ENCODE peak calls at places on chromosomes 6 and 20, in four cellular contexts. F is transverse colon, V is HL-60, S is HCT116. E is an unnamed sample.

GRCh38 chr6:19159087-19159486 is 678.1 kb upstream of the ID4 start:
- DNase-seq in F (no peak), V (no peak), S (no peak), E (no peak)

GRCh38 chr6:111657146-111657545 is 51.5 kb upstream of the TRAF3IP2 start:
- DNase-seq in F (no peak), V (no peak), S (no peak), E (no peak)

GRCh38 chr6:45502446-45502845 is 124.7 kb upstream of the SUPT3H start:
- DNase-seq in F (no peak), V (no peak), S (no peak), E (no peak)

GRCh38 chr20:62782149-62782892 is 14.0 kb upstream of the MRGBP start:
- DNase-seq in F (no peak), V (no peak), S (no peak), E (no peak)

GRCh38 chr6:6315660-6316059 is 4.8 kb downstream of the F13A1 start:
- DNase-seq in F (peak; percentile 41), V (no peak), S (peak; percentile 52), E (peak; percentile 45)

GRCh38 chr20:4929686-4930397 is 71.5 kb downstream of the SLC23A2 start:
- DNase-seq in F (no peak), V (peak; percentile 30), S (no peak), E (no peak)

GRCh38 chr6:55040102-55040848 is 134.0 kb upstream of the HCRTR2 start:
- DNase-seq in F (no peak), V (no peak), S (no peak), E (no peak)

GRCh38 chr6:143822584-143823024 is 20.5 kb upstream of the LTV1 start:
- DNase-seq in F (no peak), V (no peak), S (no peak), E (no peak)

GRCh38 chr6:16799279-16800193 is 38.3 kb upstream of the ATXN1 start:
- DNase-seq in F (no peak), V (no peak), S (no peak), E (peak; percentile 12)

GRCh38 chr6:125377621-125378020 is 75.9 kb upstream of the HDDC2 start:
- DNase-seq in F (no peak), V (peak; percentile 22), S (no peak), E (no peak)

GRCh38 chr6:50952092-50952932 is 133.6 kb downstream of the TFAP2B start:
- DNase-seq in F (no peak), V (no peak), S (no peak), E (no peak)

GRCh38 chr6:90256698-90257485 is 39.8 kb downstream of the BACH2 start:
- DNase-seq in F (no peak), V (no peak), S (no peak), E (peak; percentile 18)

GRCh38 chr6:31493875-31494694 is 3.9 kb upstream of the MICB start:
- DNase-seq in F (peak; percentile 89), V (peak; percentile 60), S (peak; percentile 66), E (no peak)

GRCh38 chr6:139603554-139603953 is 229.1 kb upstream of the CITED2 start:
- DNase-seq in F (no peak), V (no peak), S (no peak), E (no peak)

DNA sequence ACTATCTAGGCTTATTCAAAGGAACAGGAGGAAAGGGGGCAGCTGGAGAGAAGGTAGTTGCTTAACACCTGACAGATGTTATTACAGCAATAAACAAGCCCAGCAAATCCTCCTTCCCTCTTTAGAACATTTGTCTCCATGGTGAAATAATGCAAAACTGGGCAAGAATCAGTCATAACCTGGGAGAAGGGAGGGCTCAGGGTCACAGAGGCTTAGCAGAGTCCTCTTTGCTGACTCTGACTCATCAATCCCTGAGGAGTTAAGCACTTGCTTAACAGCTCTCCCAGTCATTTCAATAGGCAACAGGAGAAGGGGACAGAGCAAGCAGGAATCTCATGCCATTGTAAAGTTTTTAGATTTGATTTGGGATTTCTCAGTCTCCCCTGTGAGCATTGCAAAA is 230.2 kb downstream of the IBTK start:
- DNase-seq in F (no peak), V (no peak), S (peak; percentile 55), E (no peak)
- TF ChIP-seq POLR2AphosphoS5 in F (peak; percentile 21), V (no peak), S (no peak), E (no peak)

GRCh38 chr20:18137412-18138265 is at the start of the genes KAT14 and PET117:
- DNase-seq in F (peak; percentile 91), V (peak; percentile 87), S (peak; percentile 79), E (peak; percentile 55)
- TF ChIP-seq POLR2AphosphoS5 in F (peak; percentile 67), V (peak; percentile 92), S (peak; percentile 87), E (peak; percentile 88)

GRCh38 chr20:13333793-13334192 is 112.7 kb downstream of the ISM1 start:
- DNase-seq in F (peak; percentile 24), V (no peak), S (no peak), E (no peak)
- TF ChIP-seq POLR2AphosphoS5 in F (peak; percentile 81), V (no peak), S (no peak), E (no peak)

DNA sequence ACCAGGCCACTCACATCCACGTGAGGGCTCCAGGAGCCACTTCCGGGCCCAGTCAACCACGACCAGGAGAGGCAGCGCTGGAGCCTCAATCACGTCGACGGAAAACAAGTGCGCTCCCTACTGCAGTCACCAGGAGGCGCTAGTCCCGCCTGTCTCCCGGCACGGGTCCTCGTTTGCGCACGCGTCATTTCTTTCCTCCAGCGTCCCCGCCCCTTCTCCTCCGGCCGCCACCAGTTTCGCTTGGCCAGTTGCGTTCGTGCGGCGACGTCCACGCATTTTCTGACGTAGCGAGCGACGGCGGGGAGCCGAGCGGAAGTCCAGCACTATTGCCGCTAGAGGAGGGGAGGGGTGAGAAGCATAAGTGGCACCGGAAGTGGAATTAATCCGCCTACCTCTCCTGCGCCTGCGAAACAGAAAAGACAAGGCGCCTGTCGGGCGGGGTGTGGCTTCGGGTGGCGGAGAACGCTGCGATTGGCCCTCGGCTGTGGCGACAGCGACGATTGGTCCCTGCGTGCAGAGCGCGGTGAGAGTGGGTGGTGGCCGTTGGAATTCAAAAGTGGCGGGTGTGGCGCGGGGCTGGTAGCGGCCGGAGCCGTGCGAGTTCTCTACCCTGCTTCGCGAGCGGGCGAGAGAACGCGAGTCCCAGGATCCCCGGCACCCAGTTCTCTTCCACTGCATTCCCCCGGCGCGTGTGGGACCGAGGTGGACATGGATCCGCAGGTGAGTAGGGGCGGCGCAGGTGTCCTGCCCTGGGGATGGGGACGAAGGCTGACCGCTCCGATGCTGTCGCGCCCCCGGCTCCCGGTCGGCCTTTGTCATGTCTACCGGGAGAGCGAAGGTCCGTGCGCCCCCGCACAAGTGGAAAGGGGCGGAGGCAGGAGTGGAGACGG is at the start of gene KIFC1:
- DNase-seq in F (peak; percentile 100), V (peak; percentile 100), S (peak; percentile 100), E (peak; percentile 98)
- TF ChIP-seq POLR2AphosphoS5 in F (peak; percentile 30), V (peak; percentile 56), S (peak; percentile 58), E (peak; percentile 44)

GRCh38 chr20:53899351-53900167 is 170.8 kb downstream of the BCAS1 start:
- DNase-seq in F (peak; percentile 68), V (no peak), S (no peak), E (peak; percentile 87)
- TF ChIP-seq POLR2AphosphoS5 in F (no peak), V (no peak), S (no peak), E (peak; percentile 94)

GRCh38 chr20:11350126-11351005 is 567.3 kb upstream of the BTBD3 start:
- DNase-seq in F (no peak), V (peak; percentile 15), S (no peak), E (no peak)
- TF ChIP-seq POLR2AphosphoS5 in F (no peak), V (no peak), S (no peak), E (no peak)

DNA sequence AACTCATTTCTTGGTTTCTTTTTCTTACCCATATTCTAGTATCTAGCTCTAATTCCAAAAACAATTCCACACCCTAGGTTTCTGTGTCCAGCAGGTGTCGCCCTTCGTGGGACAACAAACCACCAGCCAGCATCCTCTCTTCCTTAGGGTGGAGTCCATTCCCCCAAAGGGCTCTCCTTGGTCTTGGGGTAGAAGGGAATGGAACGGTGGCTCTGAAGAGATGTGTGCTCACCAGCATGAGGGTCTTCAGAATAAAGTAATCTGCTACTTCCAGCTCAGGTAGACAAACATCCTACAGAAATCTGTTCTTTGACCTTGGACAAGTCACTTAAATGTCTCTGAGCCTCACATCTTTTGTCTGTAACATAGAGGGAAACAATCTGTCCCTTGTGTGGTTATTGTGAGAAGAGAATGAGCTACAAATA is 7.2 kb downstream of the HLA-DMB start:
- DNase-seq in F (peak; percentile 85), V (no peak), S (peak; percentile 56), E (peak; percentile 48)
- TF ChIP-seq POLR2AphosphoS5 in F (no peak), V (no peak), S (no peak), E (no peak)

E was measured in Panc1.